ENCODE peak calls at places on chromosomes 7 and 10, in six cellular contexts. Y, Z, V, B, U and N are unnamed samples.

GRCh38 chr10:47255033-47255813 is 44.8 kb upstream of the GDF10 start:
- DNase-seq in Y (no peak), Z (peak), V (no peak), B (no peak), U (no peak), N (no peak)

GRCh38 chr7:30765359-30765758 is 5.9 kb upstream of the MINDY4 start:
- DNase-seq in Y (no peak), Z (no peak), V (no peak), B (no peak), U (no peak), N (no peak)

GRCh38 chr10:131149586-131149985 is 161.9 kb downstream of the TCERG1L start:
- DNase-seq in Y (no peak), Z (no peak), V (no peak), B (no peak), U (no peak), N (no peak)

GRCh38 chr10:59873924-59874323 is 32.4 kb downstream of the CCDC6 start:
- DNase-seq in Y (no peak), Z (no peak), V (no peak), B (no peak), U (no peak), N (no peak)

GRCh38 chr7:26293569-26294308 is 2.1 kb downstream of the SNX10 start:
- DNase-seq in Y (no peak), Z (no peak), V (no peak), B (no peak), U (no peak), N (no peak)

GRCh38 chr7:50781894-50782293 is 802 bp downstream of the GRB10 start:
- DNase-seq in Y (no peak), Z (no peak), V (no peak), B (no peak), U (no peak), N (no peak)

GRCh38 chr7:155120460-155120859 is 50.3 kb downstream of the HTR5A start:
- DNase-seq in Y (no peak), Z (no peak), V (no peak), B (no peak), U (no peak), N (no peak)

GRCh38 chr7:47556511-47557180 is 25.3 kb downstream of the TNS3 start:
- DNase-seq in Y (peak), Z (no peak), V (no peak), B (no peak), U (no peak), N (no peak)

GRCh38 chr10:30438016-30438850 is 4.2 kb downstream of the MAP3K8 start:
- DNase-seq in Y (peak), Z (no peak), V (no peak), B (peak), U (no peak), N (peak)

GRCh38 chr10:7507887-7508726 is 97.3 kb upstream of the SFMBT2 start:
- DNase-seq in Y (no peak), Z (no peak), V (no peak), B (no peak), U (no peak), N (no peak)

GRCh38 chr7:100865971-100866720 is 1.0 kb upstream of the TRIP6 start:
- DNase-seq in Y (peak), Z (peak), V (peak), B (no peak), U (peak), N (no peak)

GRCh38 chr7:605661-606450 is 86.2 kb upstream of the PDGFA start:
- DNase-seq in Y (no peak), Z (no peak), V (no peak), B (no peak), U (no peak), N (no peak)

GRCh38 chr7:603152-603941 is 83.7 kb upstream of the PDGFA start:
- DNase-seq in Y (no peak), Z (no peak), V (no peak), B (no peak), U (no peak), N (no peak)

GRCh38 chr7:604884-605531 is 85.4 kb upstream of the PDGFA start:
- DNase-seq in Y (no peak), Z (no peak), V (no peak), B (no peak), U (no peak), N (no peak)

GRCh38 chr7:602341-603141 is 82.9 kb upstream of the PDGFA start:
- DNase-seq in Y (no peak), Z (no peak), V (no peak), B (no peak), U (no peak), N (no peak)

DNA sequence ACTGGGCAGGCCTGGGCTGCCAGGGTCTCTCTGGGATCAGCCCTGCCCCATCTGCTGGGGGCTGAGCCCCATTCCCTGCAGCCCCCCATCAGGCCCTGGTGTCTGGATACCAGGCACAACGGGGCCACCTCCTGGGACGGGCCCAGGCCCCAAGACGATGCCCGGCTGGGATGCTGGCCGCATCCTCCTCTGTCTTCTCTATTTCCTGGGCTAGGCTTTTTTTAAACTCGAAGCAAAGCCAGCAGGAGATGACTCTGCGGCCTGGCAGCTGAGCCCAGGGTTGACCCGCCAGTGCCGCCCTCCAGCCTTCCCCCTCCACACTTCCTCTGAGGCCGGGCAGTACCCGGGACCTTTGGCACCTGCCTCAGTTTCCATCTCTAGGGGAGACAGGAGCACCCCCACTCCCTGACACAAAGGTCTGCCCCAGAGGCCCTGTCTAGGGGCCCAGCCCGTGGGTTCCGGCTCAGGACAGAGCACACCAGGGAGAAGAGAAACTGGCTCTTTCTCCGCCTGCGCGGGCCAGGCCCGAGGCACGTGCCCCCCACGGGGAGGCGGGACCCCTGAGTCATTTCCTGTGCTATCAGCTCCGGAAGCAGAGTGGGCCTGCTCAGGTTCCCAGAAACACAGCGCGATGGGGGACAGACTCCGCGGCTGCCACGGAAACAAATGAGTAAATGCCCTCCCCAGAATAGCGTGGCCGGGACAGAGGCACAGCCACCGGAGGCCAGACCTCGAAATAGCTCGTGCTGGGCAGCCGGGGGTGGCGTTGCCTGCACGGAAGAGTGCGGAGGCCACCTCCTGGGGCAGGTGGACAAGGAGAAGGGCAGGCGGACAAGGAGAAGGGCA is 84.6 kb upstream of the PDGFA start:
- DNase-seq in Y (peak), Z (peak), V (peak), B (peak), U (peak), N (peak)
- H3K4me3 ChIP-seq in Y (no peak), Z (no peak), V (no peak), B (no peak), U (peak), N (no peak)

GRCh38 chr10:317219-317868 is 182.1 kb downstream of the ZMYND11 start:
- DNase-seq in Y (peak), Z (peak), V (peak), B (peak), U (peak), N (peak)

GRCh38 chr10:314871-315270 is 179.6 kb downstream of the ZMYND11 start:
- DNase-seq in Y (peak), Z (peak), V (no peak), B (peak), U (no peak), N (no peak)

GRCh38 chr10:320787-321186 is 185.5 kb downstream of the ZMYND11 start:
- DNase-seq in Y (no peak), Z (peak), V (no peak), B (no peak), U (no peak), N (no peak)

GRCh38 chr10:316390-316789 is 181.1 kb downstream of the ZMYND11 start:
- DNase-seq in Y (no peak), Z (peak), V (no peak), B (no peak), U (no peak), N (no peak)

DNA sequence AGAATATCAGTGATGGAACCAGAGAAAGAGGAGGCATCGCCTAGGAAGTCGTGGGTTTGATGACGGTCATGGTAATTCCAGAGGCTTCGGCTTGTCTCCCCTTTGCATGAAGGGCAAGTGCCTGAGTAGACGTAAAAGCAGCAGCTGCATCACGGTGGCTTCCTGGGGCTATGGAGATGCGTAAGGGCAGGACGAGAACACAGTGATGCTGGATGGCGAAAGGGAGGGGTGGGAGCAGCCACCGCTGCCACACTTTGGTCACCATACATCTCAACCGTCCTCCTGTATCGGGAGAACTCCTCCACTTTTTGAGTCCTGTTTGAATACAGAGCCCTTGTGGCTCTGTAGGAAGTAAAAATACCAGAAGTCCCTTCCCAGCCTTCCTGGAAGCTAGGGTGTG is 182.7 kb downstream of the ZMYND11 start:
- DNase-seq in Y (no peak), Z (peak), V (no peak), B (no peak), U (no peak), N (no peak)
- H3K4me3 ChIP-seq in Y (no peak), Z (no peak), V (no peak), B (no peak), U (no peak), N (no peak)

GRCh38 chr7:8441106-8441590 is 7.7 kb downstream of the NXPH1 start:
- DNase-seq in Y (no peak), Z (no peak), V (no peak), B (no peak), U (no peak), N (no peak)
- H3K4me3 ChIP-seq in Y (no peak), Z (no peak), V (no peak), B (no peak), U (no peak), N (no peak)

GRCh38 chr10:388661-389045 is 253.4 kb downstream of the ZMYND11 start:
- DNase-seq in Y (no peak), Z (peak), V (no peak), B (no peak), U (no peak), N (no peak)

GRCh38 chr10:389836-390448 is 254.7 kb downstream of the ZMYND11 start:
- DNase-seq in Y (no peak), Z (peak), V (no peak), B (no peak), U (no peak), N (no peak)

GRCh38 chr10:389391-389790 is 254.1 kb downstream of the ZMYND11 start:
- DNase-seq in Y (no peak), Z (peak), V (no peak), B (no peak), U (no peak), N (no peak)

GRCh38 chr10:386751-387693 is 251.8 kb downstream of the ZMYND11 start:
- DNase-seq in Y (no peak), Z (peak), V (no peak), B (no peak), U (no peak), N (no peak)

DNA sequence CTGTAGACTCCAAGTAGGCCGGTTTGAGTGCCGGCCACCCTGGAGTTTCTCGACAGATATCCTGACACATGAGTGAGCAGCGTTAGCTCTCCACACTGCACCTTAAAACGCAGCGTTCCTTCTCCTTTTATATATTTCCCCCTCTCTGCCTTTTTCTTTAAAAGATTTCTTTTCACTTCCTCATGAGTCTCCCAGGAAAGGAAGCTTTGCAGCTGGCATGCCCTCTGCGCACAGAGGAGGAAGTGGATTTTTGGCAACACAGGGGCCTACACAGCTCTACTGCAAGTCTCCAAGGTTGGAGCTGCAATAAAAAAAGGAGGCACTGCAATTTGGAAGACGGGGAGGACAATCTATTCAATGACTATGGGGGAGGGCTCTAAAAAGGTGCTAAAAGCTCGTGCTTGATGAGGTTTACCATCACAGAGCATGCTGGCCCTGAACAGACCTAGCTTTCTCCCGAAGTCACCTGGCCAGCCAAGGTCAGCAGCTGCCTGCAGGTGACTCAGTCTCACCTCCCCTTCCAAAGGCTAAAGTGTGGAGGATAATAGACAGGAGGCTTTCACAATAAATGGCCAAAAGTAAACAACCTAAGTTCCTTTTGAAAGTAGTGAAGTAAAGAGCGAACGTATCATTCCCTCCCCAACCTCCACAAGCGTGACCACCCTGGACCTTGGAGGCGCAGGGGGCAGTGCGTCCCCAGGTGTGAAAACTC is 252.8 kb downstream of the ZMYND11 start:
- DNase-seq in Y (no peak), Z (peak), V (no peak), B (no peak), U (no peak), N (no peak)
- H3K4me3 ChIP-seq in Y (no peak), Z (no peak), V (no peak), B (no peak), U (no peak), N (no peak)